ENCODE peak calls at places on chromosomes 7 and 10, in seven cellular contexts. N, Y, O, K, R, M and B are unnamed samples.

GRCh38 chr7:111012799-111013675 is 77.9 kb upstream of the LRRN3 start:
- DNase-seq in N (no peak), Y (peak), O (peak), K (no peak), R (no peak), M (no peak), B (peak)

GRCh38 chr10:52644678-52645434 is 127.7 kb downstream of the MBL2 start:
- DNase-seq in N (no peak), Y (peak), O (no peak), K (no peak), R (peak), M (peak), B (peak)

GRCh38 chr7:17646181-17646956 is 293.9 kb downstream of the SNX13 start:
- DNase-seq in N (no peak), Y (no peak), O (no peak), K (no peak), R (peak), M (peak), B (no peak)

GRCh38 chr7:85067371-85067770 is 119.5 kb downstream of the SEMA3D start:
- DNase-seq in N (no peak), Y (no peak), O (no peak), K (no peak), R (no peak), M (no peak), B (no peak)

GRCh38 chr7:28142650-28143049 is 37.9 kb downstream of the JAZF1 start:
- DNase-seq in N (no peak), Y (no peak), O (no peak), K (no peak), R (no peak), M (no peak), B (no peak)

GRCh38 chr10:60444494-60445064 is 54.9 kb upstream of the ANK3 start:
- DNase-seq in N (no peak), Y (no peak), O (no peak), K (no peak), R (peak), M (peak), B (no peak)

GRCh38 chr10:89668391-89669180 is 23.5 kb upstream of the PANK1 start:
- DNase-seq in N (no peak), Y (no peak), O (no peak), K (no peak), R (no peak), M (no peak), B (no peak)

GRCh38 chr7:45211066-45211465 is 53.5 kb downstream of the RAMP3 start:
- DNase-seq in N (no peak), Y (no peak), O (no peak), K (no peak), R (no peak), M (no peak), B (no peak)

GRCh38 chr10:109022417-109023049 is 900.8 kb downstream of the XPNPEP1 start:
- DNase-seq in N (no peak), Y (no peak), O (no peak), K (no peak), R (no peak), M (no peak), B (no peak)

GRCh38 chr7:82247814-82248433 is 195.7 kb downstream of the CACNA2D1 start:
- DNase-seq in N (no peak), Y (no peak), O (no peak), K (no peak), R (peak), M (peak), B (no peak)

GRCh38 chr7:45543470-45543869 is 30.7 kb upstream of the ADCY1 start:
- DNase-seq in N (no peak), Y (no peak), O (no peak), K (no peak), R (no peak), M (no peak), B (no peak)

DNA sequence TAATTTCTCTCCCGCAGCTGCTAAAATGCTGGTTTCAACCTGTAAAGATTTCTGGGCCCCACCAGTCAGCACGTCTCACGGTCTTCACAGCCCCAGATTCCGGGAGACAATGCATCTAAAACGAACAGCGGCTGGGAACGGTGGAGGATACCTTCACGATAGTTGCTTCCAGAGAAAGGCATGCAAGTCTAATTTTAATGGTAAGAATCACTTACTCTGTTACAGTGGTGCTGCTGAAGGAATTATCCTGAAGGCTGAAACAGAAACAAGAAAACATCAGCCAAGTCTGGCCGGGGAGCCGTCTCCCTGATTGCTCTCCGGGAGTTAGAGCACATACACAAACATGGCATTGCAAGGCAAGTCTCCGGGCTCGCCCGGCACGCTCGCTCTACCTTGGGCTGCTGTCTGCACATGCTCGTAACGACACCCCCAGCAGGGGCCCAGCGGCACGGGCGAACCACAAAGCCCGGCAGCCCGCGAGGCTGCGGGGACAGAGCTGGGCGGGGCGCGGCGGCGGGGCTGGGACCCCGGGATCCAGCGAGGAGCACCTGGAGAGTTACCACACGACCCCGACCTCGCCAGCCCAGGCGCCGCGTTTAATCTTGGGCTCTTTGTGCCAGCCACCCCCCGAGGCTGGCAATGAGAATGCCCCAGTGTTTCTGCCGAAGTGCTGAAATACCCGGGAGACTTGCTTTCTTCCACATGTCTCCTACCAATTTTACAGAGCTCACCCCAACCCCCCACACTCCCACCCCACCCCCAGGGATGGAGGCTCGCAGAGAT is at the start of gene FAM13C:
- DNase-seq in N (no peak), Y (no peak), O (no peak), K (peak), R (peak), M (peak), B (no peak)
- TF ChIP-seq CTCF in N (no peak), Y (no peak), O (no peak), K (no peak), R (no peak), M (no peak), B (no peak)

GRCh38 chr7:145169908-145170307 is 334.1 kb upstream of the TPK1 start:
- DNase-seq in N (no peak), Y (no peak), O (no peak), K (no peak), R (peak), M (no peak), B (no peak)
- TF ChIP-seq CTCF in N (no peak), Y (no peak), O (no peak), K (no peak), R (peak), M (no peak), B (peak)

GRCh38 chr7:30731619-30732018 is 20.3 kb upstream of the INMT start:
- DNase-seq in N (no peak), Y (no peak), O (no peak), K (no peak), R (no peak), M (no peak), B (no peak)

GRCh38 chr7:30730996-30731395 is 20.9 kb upstream of the INMT start:
- DNase-seq in N (no peak), Y (no peak), O (no peak), K (no peak), R (no peak), M (no peak), B (no peak)

GRCh38 chr7:30729642-30730041 is 22.3 kb upstream of the INMT start:
- DNase-seq in N (no peak), Y (no peak), O (no peak), K (no peak), R (no peak), M (no peak), B (no peak)

GRCh38 chr7:30728591-30729100 is 23.3 kb upstream of the INMT start:
- DNase-seq in N (no peak), Y (no peak), O (no peak), K (no peak), R (no peak), M (no peak), B (no peak)

GRCh38 chr7:30730097-30730496 is 21.8 kb upstream of the INMT start:
- DNase-seq in N (no peak), Y (no peak), O (no peak), K (no peak), R (no peak), M (no peak), B (no peak)
- TF ChIP-seq CTCF in N (no peak), Y (no peak), O (no peak), K (no peak), R (no peak), M (no peak), B (no peak)

DNA sequence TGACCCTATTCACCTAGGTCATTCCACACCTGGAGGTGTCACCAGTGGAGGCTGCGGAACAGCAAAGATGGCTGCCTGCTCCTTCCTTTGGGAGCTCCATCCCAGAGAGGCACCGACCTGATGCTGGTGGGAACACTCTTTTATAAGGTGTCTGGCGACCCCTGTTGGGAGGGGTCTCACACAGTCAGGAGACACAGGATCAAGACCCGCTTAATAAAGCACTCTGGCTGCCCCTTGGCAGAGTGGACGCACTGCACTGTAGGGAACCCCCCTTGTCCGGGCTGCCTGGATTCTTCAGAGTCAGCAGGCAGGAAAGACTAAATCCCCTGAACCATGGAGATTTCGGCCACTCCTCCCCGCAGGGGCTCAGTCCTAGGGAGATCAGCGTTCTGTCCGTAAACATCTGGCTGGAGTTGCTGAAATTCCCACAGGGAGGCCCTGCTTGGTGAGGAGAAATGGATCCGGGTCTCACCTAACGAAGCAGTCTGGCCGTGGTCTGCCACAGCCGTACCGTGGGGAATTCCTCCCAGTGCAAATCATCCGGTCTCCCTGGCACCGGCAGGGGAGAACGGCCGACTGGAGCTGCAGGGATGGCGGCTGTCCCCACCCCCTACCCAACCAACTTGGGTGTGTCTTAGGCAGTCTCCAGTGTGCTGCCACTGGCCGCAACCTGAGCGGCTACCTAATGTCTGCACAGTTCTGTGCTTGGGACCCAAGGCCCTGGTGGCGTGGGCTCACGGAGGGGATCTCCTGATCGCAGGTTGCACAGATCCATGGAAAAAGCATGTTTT is 66.1 kb downstream of the LSMEM1 start:
- DNase-seq in N (no peak), Y (no peak), O (no peak), K (no peak), R (peak), M (no peak), B (no peak)
- TF ChIP-seq CTCF in N (no peak), Y (no peak), O (no peak), K (no peak), R (peak), M (no peak), B (peak)

DNA sequence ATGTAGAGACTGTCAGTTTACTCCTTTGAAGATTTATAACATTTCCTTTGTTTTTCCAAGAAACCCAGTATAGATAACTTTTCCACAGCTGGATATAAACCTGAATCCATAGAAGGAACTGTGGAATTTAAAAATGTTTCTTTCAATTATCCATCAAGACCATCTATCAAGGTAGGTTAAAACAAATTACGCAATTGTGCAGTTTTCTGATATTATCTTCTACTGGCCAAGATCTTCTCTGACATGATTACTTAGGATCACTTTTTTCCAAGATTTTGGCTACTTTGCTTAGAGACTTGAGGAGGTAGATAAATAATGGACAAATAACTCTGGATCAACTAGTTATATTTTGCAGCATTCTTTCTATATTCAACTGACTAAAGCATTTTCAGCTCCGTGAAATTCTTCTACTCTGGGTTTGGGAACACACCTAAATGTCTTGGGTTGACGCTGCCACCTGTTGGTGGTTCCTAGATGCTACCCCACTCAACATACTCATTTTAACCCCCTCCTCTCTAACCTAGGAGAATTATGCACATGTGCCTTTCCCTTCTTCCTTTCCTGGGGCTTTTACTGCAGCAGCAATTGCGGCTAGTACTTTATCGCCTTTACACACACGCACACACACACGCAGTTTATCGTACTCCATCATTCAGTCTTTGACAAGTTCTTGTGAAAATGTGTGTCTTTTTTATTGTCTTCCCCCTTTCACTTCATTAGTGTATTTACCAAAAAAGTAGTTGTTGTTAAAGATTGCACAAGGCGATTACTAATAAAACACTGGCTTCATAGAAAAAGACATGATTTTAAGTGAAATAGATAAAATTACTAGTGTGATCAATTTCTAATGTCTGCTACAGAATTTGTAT is 32.7 kb downstream of the ABCB5 start:
- DNase-seq in N (no peak), Y (no peak), O (no peak), K (no peak), R (peak), M (no peak), B (no peak)
- TF ChIP-seq CTCF in N (no peak), Y (peak), O (peak), K (peak), R (peak), M (no peak), B (peak)

GRCh38 chr7:21806388-21806787 is 139.3 kb downstream of the CDCA7L start:
- DNase-seq in N (no peak), Y (no peak), O (no peak), K (no peak), R (no peak), M (no peak), B (no peak)

DNA sequence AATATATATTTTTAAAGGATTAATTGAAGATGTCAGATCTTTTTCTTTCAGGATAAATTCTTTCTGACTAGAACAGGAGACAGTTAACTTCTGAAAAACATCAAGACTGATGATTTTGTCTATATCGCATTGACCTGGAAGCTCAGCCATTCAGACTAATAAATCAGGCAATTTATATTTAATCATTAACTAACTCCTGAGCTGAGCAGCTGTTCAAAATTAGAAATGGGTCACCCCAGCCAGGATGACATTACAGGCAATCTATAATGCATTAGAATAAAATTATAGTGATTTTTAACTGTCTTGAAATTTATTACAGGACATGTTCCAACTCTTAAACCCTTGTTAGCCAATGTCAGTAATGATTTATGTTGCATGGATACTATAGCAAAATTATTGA is 139.9 kb downstream of the CDCA7L start:
- DNase-seq in N (no peak), Y (no peak), O (no peak), K (no peak), R (no peak), M (no peak), B (no peak)
- TF ChIP-seq CTCF in N (no peak), Y (no peak), O (no peak), K (no peak), R (no peak), M (no peak), B (no peak)

GRCh38 chr10:80457554-80458262 is 3.6 kb downstream of the TSPAN14 start:
- DNase-seq in N (no peak), Y (no peak), O (no peak), K (no peak), R (peak), M (no peak), B (no peak)
- TF ChIP-seq CTCF in N (no peak), Y (peak), O (peak), K (no peak), R (peak), M (no peak), B (no peak)

DNA sequence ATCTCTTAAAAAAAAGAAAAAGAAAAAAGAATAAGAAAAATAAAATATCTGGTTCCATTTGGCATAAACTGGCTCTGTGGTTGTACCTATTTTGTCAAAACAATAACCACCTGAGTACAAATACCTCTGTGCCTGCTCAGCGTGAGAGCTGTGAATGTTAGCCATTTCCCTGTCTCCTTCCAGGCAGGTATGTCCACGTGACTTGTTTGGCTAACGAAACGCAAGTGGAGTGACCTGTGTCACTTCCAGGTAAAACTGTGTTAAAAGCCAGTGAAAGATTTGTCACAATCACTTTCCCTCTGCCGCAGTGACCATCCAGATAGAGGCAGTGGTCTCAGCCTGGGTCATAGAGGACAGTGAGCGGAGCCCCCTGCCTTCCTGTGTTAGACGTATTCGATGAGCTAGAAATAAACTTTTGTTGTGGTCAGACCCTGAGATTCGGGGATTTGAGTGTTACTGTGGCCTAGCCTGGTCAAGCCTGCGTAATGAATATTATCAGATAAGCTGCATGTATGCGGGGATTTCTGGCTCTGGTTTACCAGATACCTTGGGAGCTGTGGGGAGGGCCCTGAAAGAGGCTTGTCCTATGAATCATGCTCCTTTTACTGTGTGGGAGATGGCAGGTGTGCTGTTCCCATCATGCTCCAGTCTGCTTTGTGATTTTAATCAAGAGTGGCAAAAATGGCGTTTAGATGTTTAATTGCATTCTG is 3.7 kb downstream of the PTER start:
- DNase-seq in N (no peak), Y (no peak), O (no peak), K (no peak), R (no peak), M (no peak), B (no peak)
- TF ChIP-seq CTCF in N (no peak), Y (no peak), O (no peak), K (no peak), R (no peak), M (no peak), B (no peak)